ENCODE peak calls at places on chromosomes 13 and 19, in seven cellular contexts. E is Panc1, C is A172, U is HFF-Myc, K is stromal cell of bone marrow, Z is HT-29, T is NCI-H748 treated with DMSO at 0.1 percent for 48 hours. B is an unnamed sample.

GRCh38 chr13:101951114-101951513 is 450.7 kb downstream of the FGF14 start:
- DNase-seq in E (no peak), C (no peak), U (no peak), K (no peak), Z (no peak), T (no peak), B (no peak)

GRCh38 chr19:49186108-49186507 is 28.5 kb downstream of the TRPM4 start:
- DNase-seq in E (no peak), C (no peak), U (no peak), K (no peak), Z (no peak), T (no peak), B (no peak)

GRCh38 chr13:39527961-39528720 is 74.9 kb downstream of the LHFPL6 start:
- DNase-seq in E (peak), C (peak), U (peak), K (peak), Z (no peak), T (no peak), B (peak)

GRCh38 chr19:13165091-13165997 is 15.1 kb downstream of the IER2 start:
- DNase-seq in E (no peak), C (no peak), U (no peak), K (no peak), Z (no peak), T (no peak), B (no peak)

GRCh38 chr13:106083620-106084350 is 451.7 kb downstream of the EFNB2 start:
- DNase-seq in E (no peak), C (peak), U (no peak), K (no peak), Z (peak), T (peak), B (peak)

GRCh38 chr19:1569997-1570396 is 1.9 kb upstream of the MEX3D start:
- DNase-seq in E (no peak), C (no peak), U (no peak), K (no peak), Z (no peak), T (no peak), B (no peak)

GRCh38 chr13:106372199-106373160 is 163.0 kb downstream of the EFNB2 start:
- DNase-seq in E (no peak), C (peak), U (no peak), K (no peak), Z (no peak), T (no peak), B (no peak)

GRCh38 chr13:112083971-112084370 is 17.0 kb downstream of the SOX1 start:
- DNase-seq in E (no peak), C (no peak), U (no peak), K (no peak), Z (no peak), T (no peak), B (no peak)

GRCh38 chr13:103883698-103884097 is 817.5 kb upstream of the SLC10A2 start:
- DNase-seq in E (no peak), C (no peak), U (no peak), K (no peak), Z (no peak), T (no peak), B (peak)

GRCh38 chr19:48489608-48490216 is 20.5 kb downstream of the CYTH2 start:
- DNase-seq in E (no peak), C (peak), U (no peak), K (no peak), Z (peak), T (peak), B (no peak)

GRCh38 chr19:35295792-35296462 is 4.0 kb downstream of the MAG start:
- DNase-seq in E (no peak), C (no peak), U (no peak), K (no peak), Z (no peak), T (no peak), B (no peak)

GRCh38 chr13:24168392-24168750 is 7.9 kb downstream of the SPATA13 start:
- DNase-seq in E (no peak), C (no peak), U (no peak), K (peak), Z (no peak), T (no peak), B (no peak)

GRCh38 chr19:18510216-18510615 is 11.7 kb downstream of the ELL start:
- DNase-seq in E (no peak), C (no peak), U (no peak), K (no peak), Z (no peak), T (no peak), B (no peak)

GRCh38 chr19:16640951-16641350 is 12.9 kb upstream of the MED26 start:
- DNase-seq in E (no peak), C (no peak), U (no peak), K (no peak), Z (no peak), T (no peak), B (no peak)

GRCh38 chr19:38665950-38666661 is 18.7 kb downstream of the ACTN4 start:
- DNase-seq in E (no peak), C (peak), U (no peak), K (no peak), Z (peak), T (no peak), B (no peak)

B was measured in foreskin keratinocyte.